ENCODE peak calls at places on chromosomes 6 and 20, in eight cellular contexts. One of them, this sample, is unnamed.

GRCh38 chr6:113995632-113996031 is 24.7 kb upstream of the HDAC2 start:
- DNase-seq in mesendoderm: peak; percentile 95
- DNase-seq in AG04450: peak; percentile 95
- DNase-seq in IMR-90: peak; percentile 98
- DNase-seq in Karpas-422: no peak
- DNase-seq in tibial artery: no peak
- DNase-seq in caudate nucleus: peak; percentile 24
- DNase-seq in cardiac muscle cell: peak; percentile 91
- DNase-seq in this sample: peak; percentile 72

GRCh38 chr6:2245954-2246863 is 804 bp upstream of the GMDS start:
- DNase-seq in AG04450: peak; percentile 11
- DNase-seq in Karpas-422: peak; percentile 76
- DNase-seq in cardiac muscle cell: peak; percentile 43
- DNase-seq in tibial artery: peak; percentile 34
- DNase-seq in caudate nucleus: no peak
- DNase-seq in IMR-90: peak; percentile 62
- DNase-seq in mesendoderm: peak; percentile 63
- DNase-seq in this sample: peak; percentile 79

GRCh38 chr20:10761232-10761631 is 87.4 kb upstream of the JAG1 start:
- DNase-seq in AG04450: peak; percentile 67
- DNase-seq in tibial artery: no peak
- DNase-seq in mesendoderm: no peak
- DNase-seq in caudate nucleus: no peak
- DNase-seq in IMR-90: peak; percentile 89
- DNase-seq in cardiac muscle cell: peak; percentile 85
- DNase-seq in Karpas-422: no peak
- DNase-seq in this sample: no peak

GRCh38 chr6:14371530-14371929 is 254.0 kb downstream of the CD83 start:
- DNase-seq in Karpas-422: no peak
- DNase-seq in caudate nucleus: no peak
- DNase-seq in AG04450: no peak
- DNase-seq in mesendoderm: no peak
- DNase-seq in IMR-90: no peak
- DNase-seq in tibial artery: no peak
- DNase-seq in cardiac muscle cell: no peak
- DNase-seq in this sample: no peak

GRCh38 chr20:32972181-32973076 is 31.8 kb downstream of the SUN5 start:
- DNase-seq in IMR-90: no peak
- DNase-seq in mesendoderm: peak; percentile 69
- DNase-seq in AG04450: no peak
- DNase-seq in cardiac muscle cell: no peak
- DNase-seq in caudate nucleus: no peak
- DNase-seq in tibial artery: no peak
- DNase-seq in Karpas-422: peak; percentile 47
- DNase-seq in this sample: no peak

GRCh38 chr6:131782764-131783163 is 25.1 kb upstream of the ENPP1 start:
- DNase-seq in IMR-90: no peak
- DNase-seq in caudate nucleus: no peak
- DNase-seq in mesendoderm: peak; percentile 57
- DNase-seq in AG04450: no peak
- DNase-seq in Karpas-422: peak; percentile 47
- DNase-seq in cardiac muscle cell: no peak
- DNase-seq in tibial artery: no peak
- DNase-seq in this sample: no peak

GRCh38 chr6:170090561-170090960 is 200.3 kb downstream of the DLL1 start:
- DNase-seq in mesendoderm: no peak
- DNase-seq in tibial artery: no peak
- DNase-seq in cardiac muscle cell: no peak
- DNase-seq in caudate nucleus: no peak
- DNase-seq in AG04450: no peak
- DNase-seq in IMR-90: no peak
- DNase-seq in Karpas-422: no peak
- DNase-seq in this sample: peak; percentile 10

GRCh38 chr6:111260570-111261298 is 173.4 kb downstream of the SLC16A10 start:
- DNase-seq in cardiac muscle cell: no peak
- DNase-seq in IMR-90: peak; percentile 53
- DNase-seq in tibial artery: no peak
- DNase-seq in mesendoderm: no peak
- DNase-seq in caudate nucleus: no peak
- DNase-seq in Karpas-422: no peak
- DNase-seq in AG04450: no peak
- DNase-seq in this sample: no peak

GRCh38 chr6:82861121-82861520 is 204.5 kb downstream of the UBE3D start:
- DNase-seq in cardiac muscle cell: no peak
- DNase-seq in Karpas-422: peak; percentile 11
- DNase-seq in tibial artery: no peak
- DNase-seq in IMR-90: no peak
- DNase-seq in caudate nucleus: no peak
- DNase-seq in mesendoderm: no peak
- DNase-seq in AG04450: no peak
- DNase-seq in this sample: no peak

DNA sequence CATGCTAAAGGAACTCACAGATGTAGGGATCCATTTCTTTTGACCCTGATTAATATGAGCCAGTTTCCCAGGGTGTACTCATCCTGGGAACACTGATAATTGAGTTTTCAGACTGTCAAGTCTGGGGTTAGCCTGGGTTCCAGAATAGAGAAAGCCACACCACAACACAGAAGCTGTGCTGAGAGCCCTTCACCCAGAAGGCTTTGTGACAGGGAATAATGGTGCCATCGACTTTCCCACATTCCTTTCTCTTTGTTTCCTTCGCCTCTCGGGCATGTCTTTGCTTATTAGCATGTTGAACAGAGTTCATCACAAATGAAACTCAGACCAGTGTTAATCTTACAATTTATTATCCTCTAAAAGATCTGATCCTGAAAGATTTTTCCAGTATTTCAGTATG is 95.0 kb downstream of the TCP11 start:
- DNase-seq in tibial artery: no peak
- DNase-seq in cardiac muscle cell: no peak
- DNase-seq in Karpas-422: no peak
- DNase-seq in mesendoderm: no peak
- DNase-seq in caudate nucleus: no peak
- DNase-seq in AG04450: no peak
- DNase-seq in IMR-90: no peak
- DNase-seq in this sample: no peak
- H3K27ac ChIP-seq in tibial artery: peak overlapping the region; percentile 64
- H3K27ac ChIP-seq in cardiac muscle cell: peak overlapping the region; percentile 13
- H3K27ac ChIP-seq in Karpas-422: no peak overlapping the region
- H3K27ac ChIP-seq in mesendoderm: no peak overlapping the region
- H3K27ac ChIP-seq in caudate nucleus: peak overlapping the region; percentile 98
- H3K27ac ChIP-seq in AG04450: no peak overlapping the region
- H3K27ac ChIP-seq in IMR-90: no peak overlapping the region
- H3K27ac ChIP-seq in this sample: no peak overlapping the region

DNA sequence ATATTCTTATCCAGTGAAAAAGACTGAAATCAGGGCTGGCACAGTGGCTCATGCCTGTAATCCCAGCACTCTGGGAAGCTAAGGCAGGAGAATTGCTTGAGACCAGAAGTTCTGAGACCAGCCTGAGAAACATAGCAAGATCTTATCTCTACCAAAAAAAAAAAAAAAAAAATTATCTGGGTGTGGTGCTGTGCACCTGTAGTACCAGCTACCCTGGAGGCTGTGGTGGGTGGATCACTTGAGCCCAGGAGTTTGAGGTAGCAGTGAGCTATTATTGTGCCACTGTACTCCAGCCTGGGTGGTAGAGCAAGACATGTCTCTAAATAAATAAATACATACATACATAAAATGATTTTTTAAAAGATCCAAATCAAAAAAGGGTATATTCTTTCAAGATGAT is 6.3 kb downstream of the CALHM6 start:
- DNase-seq in caudate nucleus: no peak
- DNase-seq in cardiac muscle cell: no peak
- DNase-seq in AG04450: no peak
- DNase-seq in Karpas-422: no peak
- DNase-seq in mesendoderm: no peak
- DNase-seq in tibial artery: no peak
- DNase-seq in IMR-90: no peak
- DNase-seq in this sample: no peak
- H3K27ac ChIP-seq in caudate nucleus: no peak overlapping the region
- H3K27ac ChIP-seq in cardiac muscle cell: no peak overlapping the region
- H3K27ac ChIP-seq in AG04450: no peak overlapping the region
- H3K27ac ChIP-seq in Karpas-422: no peak overlapping the region
- H3K27ac ChIP-seq in mesendoderm: no peak overlapping the region
- H3K27ac ChIP-seq in tibial artery: no peak overlapping the region
- H3K27ac ChIP-seq in IMR-90: no peak overlapping the region
- H3K27ac ChIP-seq in this sample: no peak overlapping the region

GRCh38 chr6:37096025-37096424 is 73.9 kb upstream of the PIM1 start:
- DNase-seq in tibial artery: peak; percentile 64
- DNase-seq in Karpas-422: no peak
- DNase-seq in caudate nucleus: no peak
- DNase-seq in IMR-90: no peak
- DNase-seq in AG04450: no peak
- DNase-seq in mesendoderm: no peak
- DNase-seq in cardiac muscle cell: no peak
- DNase-seq in this sample: no peak
- H3K27ac ChIP-seq in tibial artery: no peak overlapping the region
- H3K27ac ChIP-seq in Karpas-422: no peak overlapping the region
- H3K27ac ChIP-seq in caudate nucleus: peak overlapping the region; percentile 26
- H3K27ac ChIP-seq in IMR-90: no peak overlapping the region
- H3K27ac ChIP-seq in AG04450: no peak overlapping the region
- H3K27ac ChIP-seq in mesendoderm: no peak overlapping the region
- H3K27ac ChIP-seq in cardiac muscle cell: no peak overlapping the region
- H3K27ac ChIP-seq in this sample: no peak overlapping the region

GRCh38 chr6:90463874-90464273 is 123.0 kb downstream of the MAP3K7 start:
- DNase-seq in cardiac muscle cell: no peak
- DNase-seq in tibial artery: no peak
- DNase-seq in IMR-90: no peak
- DNase-seq in mesendoderm: no peak
- DNase-seq in AG04450: no peak
- DNase-seq in Karpas-422: no peak
- DNase-seq in caudate nucleus: no peak
- DNase-seq in this sample: no peak
- H3K27ac ChIP-seq in cardiac muscle cell: no peak overlapping the region
- H3K27ac ChIP-seq in tibial artery: no peak overlapping the region
- H3K27ac ChIP-seq in IMR-90: no peak overlapping the region
- H3K27ac ChIP-seq in mesendoderm: no peak overlapping the region
- H3K27ac ChIP-seq in AG04450: no peak overlapping the region
- H3K27ac ChIP-seq in Karpas-422: no peak overlapping the region
- H3K27ac ChIP-seq in caudate nucleus: no peak overlapping the region
- H3K27ac ChIP-seq in this sample: no peak overlapping the region

GRCh38 chr6:42795651-42796050 is 13.8 kb downstream of the BICRAL start:
- DNase-seq in IMR-90: no peak
- DNase-seq in caudate nucleus: no peak
- DNase-seq in tibial artery: no peak
- DNase-seq in AG04450: no peak
- DNase-seq in cardiac muscle cell: no peak
- DNase-seq in Karpas-422: no peak
- DNase-seq in mesendoderm: no peak
- DNase-seq in this sample: no peak
- H3K27ac ChIP-seq in IMR-90: no peak overlapping the region
- H3K27ac ChIP-seq in caudate nucleus: no peak overlapping the region
- H3K27ac ChIP-seq in tibial artery: no peak overlapping the region
- H3K27ac ChIP-seq in AG04450: no peak overlapping the region
- H3K27ac ChIP-seq in cardiac muscle cell: no peak overlapping the region
- H3K27ac ChIP-seq in Karpas-422: no peak overlapping the region
- H3K27ac ChIP-seq in mesendoderm: no peak overlapping the region
- H3K27ac ChIP-seq in this sample: no peak overlapping the region

This sample was measured in aorta.